ENCODE peak calls at places on chromosomes 13 and 19, in seven cellular contexts. One of them, this sample, is unnamed.

GRCh38 chr13:32902898-32903297 is 113.3 kb upstream of the KL start:
- DNase-seq in endothelial cell: no peak
- DNase-seq in adrenal gland: peak
- DNase-seq in hepatocyte: no peak
- DNase-seq in fibroblast of mammary gland: peak
- DNase-seq in stimulated activated CD8-positive, alpha-beta memory T cell treated with anti-CD3 and anti-CD28 coated beads, Interleukin-15, amount 100 ng/mL, for 1 hour: no peak
- DNase-seq in PC-9: no peak
- DNase-seq in this sample: no peak

GRCh38 chr13:23754506-23754905 is 134.7 kb downstream of the MIPEP start:
- DNase-seq in hepatocyte: no peak
- DNase-seq in adrenal gland: no peak
- DNase-seq in fibroblast of mammary gland: no peak
- DNase-seq in stimulated activated CD8-positive, alpha-beta memory T cell treated with anti-CD3 and anti-CD28 coated beads, Interleukin-15, amount 100 ng/mL, for 1 hour: no peak
- DNase-seq in PC-9: no peak
- DNase-seq in endothelial cell: no peak
- DNase-seq in this sample: no peak

GRCh38 chr19:1234670-1235380 is 3.0 kb downstream of the CBARP start:
- DNase-seq in PC-9: no peak
- DNase-seq in stimulated activated CD8-positive, alpha-beta memory T cell treated with anti-CD3 and anti-CD28 coated beads, Interleukin-15, amount 100 ng/mL, for 1 hour: no peak
- DNase-seq in hepatocyte: no peak
- DNase-seq in adrenal gland: no peak
- DNase-seq in endothelial cell: no peak
- DNase-seq in fibroblast of mammary gland: no peak
- DNase-seq in this sample: no peak

GRCh38 chr13:20035130-20035529 is 76.6 kb downstream of the ZMYM2 start:
- DNase-seq in adrenal gland: no peak
- DNase-seq in fibroblast of mammary gland: peak
- DNase-seq in hepatocyte: no peak
- DNase-seq in PC-9: no peak
- DNase-seq in stimulated activated CD8-positive, alpha-beta memory T cell treated with anti-CD3 and anti-CD28 coated beads, Interleukin-15, amount 100 ng/mL, for 1 hour: no peak
- DNase-seq in endothelial cell: no peak
- DNase-seq in this sample: no peak

GRCh38 chr13:94234766-94235165 is 244.7 kb downstream of the DCT start:
- DNase-seq in stimulated activated CD8-positive, alpha-beta memory T cell treated with anti-CD3 and anti-CD28 coated beads, Interleukin-15, amount 100 ng/mL, for 1 hour: no peak
- DNase-seq in fibroblast of mammary gland: no peak
- DNase-seq in endothelial cell: no peak
- DNase-seq in hepatocyte: no peak
- DNase-seq in PC-9: no peak
- DNase-seq in adrenal gland: no peak
- DNase-seq in this sample: no peak

GRCh38 chr13:80757694-80758093 is 416.8 kb upstream of the SPRY2 start:
- DNase-seq in stimulated activated CD8-positive, alpha-beta memory T cell treated with anti-CD3 and anti-CD28 coated beads, Interleukin-15, amount 100 ng/mL, for 1 hour: no peak
- DNase-seq in adrenal gland: no peak
- DNase-seq in fibroblast of mammary gland: no peak
- DNase-seq in PC-9: no peak
- DNase-seq in endothelial cell: no peak
- DNase-seq in hepatocyte: no peak
- DNase-seq in this sample: no peak

GRCh38 chr19:4052114-4052992 is 14.3 kb downstream of the ZBTB7A start:
- DNase-seq in stimulated activated CD8-positive, alpha-beta memory T cell treated with anti-CD3 and anti-CD28 coated beads, Interleukin-15, amount 100 ng/mL, for 1 hour: no peak
- DNase-seq in hepatocyte: peak
- DNase-seq in fibroblast of mammary gland: peak
- DNase-seq in endothelial cell: no peak
- DNase-seq in PC-9: peak
- DNase-seq in adrenal gland: peak
- DNase-seq in this sample: no peak

GRCh38 chr19:55340784-55341147 is 1.1 kb downstream of the KMT5C start:
- DNase-seq in hepatocyte: peak
- DNase-seq in stimulated activated CD8-positive, alpha-beta memory T cell treated with anti-CD3 and anti-CD28 coated beads, Interleukin-15, amount 100 ng/mL, for 1 hour: no peak
- DNase-seq in adrenal gland: peak
- DNase-seq in PC-9: peak
- DNase-seq in fibroblast of mammary gland: no peak
- DNase-seq in endothelial cell: peak
- DNase-seq in this sample: no peak

GRCh38 chr19:4369109-4369887 is 25.9 kb downstream of the MPND start:
- DNase-seq in endothelial cell: no peak
- DNase-seq in stimulated activated CD8-positive, alpha-beta memory T cell treated with anti-CD3 and anti-CD28 coated beads, Interleukin-15, amount 100 ng/mL, for 1 hour: peak
- DNase-seq in fibroblast of mammary gland: peak
- DNase-seq in PC-9: no peak
- DNase-seq in adrenal gland: no peak
- DNase-seq in hepatocyte: no peak
- DNase-seq in this sample: no peak

GRCh38 chr13:57063007-57063406 is 77.7 kb upstream of the PRR20A start:
- DNase-seq in endothelial cell: no peak
- DNase-seq in stimulated activated CD8-positive, alpha-beta memory T cell treated with anti-CD3 and anti-CD28 coated beads, Interleukin-15, amount 100 ng/mL, for 1 hour: no peak
- DNase-seq in fibroblast of mammary gland: no peak
- DNase-seq in hepatocyte: no peak
- DNase-seq in adrenal gland: no peak
- DNase-seq in PC-9: no peak
- DNase-seq in this sample: no peak

GRCh38 chr19:12346896-12347295 is 13.5 kb upstream of the ZNF563 start:
- DNase-seq in fibroblast of mammary gland: no peak
- DNase-seq in hepatocyte: no peak
- DNase-seq in endothelial cell: no peak
- DNase-seq in PC-9: no peak
- DNase-seq in stimulated activated CD8-positive, alpha-beta memory T cell treated with anti-CD3 and anti-CD28 coated beads, Interleukin-15, amount 100 ng/mL, for 1 hour: no peak
- DNase-seq in adrenal gland: no peak
- DNase-seq in this sample: no peak

GRCh38 chr13:112231451-112232083 is 144.6 kb upstream of the SPACA7 start:
- DNase-seq in fibroblast of mammary gland: no peak
- DNase-seq in stimulated activated CD8-positive, alpha-beta memory T cell treated with anti-CD3 and anti-CD28 coated beads, Interleukin-15, amount 100 ng/mL, for 1 hour: no peak
- DNase-seq in adrenal gland: no peak
- DNase-seq in PC-9: no peak
- DNase-seq in hepatocyte: no peak
- DNase-seq in endothelial cell: no peak
- DNase-seq in this sample: no peak

GRCh38 chr13:108495686-108496363 is 133.6 kb upstream of the MYO16 start:
- DNase-seq in PC-9: no peak
- DNase-seq in adrenal gland: no peak
- DNase-seq in hepatocyte: peak
- DNase-seq in endothelial cell: peak
- DNase-seq in fibroblast of mammary gland: no peak
- DNase-seq in stimulated activated CD8-positive, alpha-beta memory T cell treated with anti-CD3 and anti-CD28 coated beads, Interleukin-15, amount 100 ng/mL, for 1 hour: no peak
- DNase-seq in this sample: no peak

GRCh38 chr19:10655457-10656312 is 1.5 kb downstream of the ILF3 start:
- DNase-seq in hepatocyte: peak
- DNase-seq in PC-9: peak
- DNase-seq in endothelial cell: peak
- DNase-seq in fibroblast of mammary gland: peak
- DNase-seq in stimulated activated CD8-positive, alpha-beta memory T cell treated with anti-CD3 and anti-CD28 coated beads, Interleukin-15, amount 100 ng/mL, for 1 hour: no peak
- DNase-seq in adrenal gland: peak
- DNase-seq in this sample: no peak

GRCh38 chr13:114257014-114257413 is 22.3 kb downstream of the CDC16 start:
- DNase-seq in adrenal gland: no peak
- DNase-seq in hepatocyte: no peak
- DNase-seq in endothelial cell: no peak
- DNase-seq in stimulated activated CD8-positive, alpha-beta memory T cell treated with anti-CD3 and anti-CD28 coated beads, Interleukin-15, amount 100 ng/mL, for 1 hour: no peak
- DNase-seq in PC-9: no peak
- DNase-seq in fibroblast of mammary gland: no peak
- DNase-seq in this sample: no peak

GRCh38 chr13:95536629-95537241 is 15.8 kb upstream of the CLDN10 start:
- DNase-seq in adrenal gland: no peak
- DNase-seq in PC-9: peak
- DNase-seq in fibroblast of mammary gland: peak
- DNase-seq in endothelial cell: no peak
- DNase-seq in hepatocyte: peak
- DNase-seq in stimulated activated CD8-positive, alpha-beta memory T cell treated with anti-CD3 and anti-CD28 coated beads, Interleukin-15, amount 100 ng/mL, for 1 hour: no peak
- DNase-seq in this sample: no peak

GRCh38 chr13:94602467-94602866 is 810 bp downstream of the GPR180 start:
- DNase-seq in endothelial cell: no peak
- DNase-seq in adrenal gland: no peak
- DNase-seq in hepatocyte: no peak
- DNase-seq in PC-9: no peak
- DNase-seq in stimulated activated CD8-positive, alpha-beta memory T cell treated with anti-CD3 and anti-CD28 coated beads, Interleukin-15, amount 100 ng/mL, for 1 hour: no peak
- DNase-seq in fibroblast of mammary gland: no peak
- DNase-seq in this sample: no peak

GRCh38 chr13:34867590-34867989 is 74.5 kb upstream of the NBEA start:
- DNase-seq in stimulated activated CD8-positive, alpha-beta memory T cell treated with anti-CD3 and anti-CD28 coated beads, Interleukin-15, amount 100 ng/mL, for 1 hour: no peak
- DNase-seq in PC-9: no peak
- DNase-seq in endothelial cell: no peak
- DNase-seq in adrenal gland: no peak
- DNase-seq in hepatocyte: no peak
- DNase-seq in fibroblast of mammary gland: peak
- DNase-seq in this sample: no peak

GRCh38 chr19:7638802-7639465 is 2.0 kb downstream of the STXBP2 start:
- DNase-seq in fibroblast of mammary gland: no peak
- DNase-seq in hepatocyte: no peak
- DNase-seq in endothelial cell: no peak
- DNase-seq in adrenal gland: no peak
- DNase-seq in PC-9: no peak
- DNase-seq in stimulated activated CD8-positive, alpha-beta memory T cell treated with anti-CD3 and anti-CD28 coated beads, Interleukin-15, amount 100 ng/mL, for 1 hour: no peak
- DNase-seq in this sample: no peak

GRCh38 chr19:50016225-50016807 is 8.9 kb downstream of the VRK3 start:
- DNase-seq in endothelial cell: no peak
- DNase-seq in adrenal gland: no peak
- DNase-seq in hepatocyte: no peak
- DNase-seq in fibroblast of mammary gland: no peak
- DNase-seq in PC-9: no peak
- DNase-seq in stimulated activated CD8-positive, alpha-beta memory T cell treated with anti-CD3 and anti-CD28 coated beads, Interleukin-15, amount 100 ng/mL, for 1 hour: no peak
- DNase-seq in this sample: no peak

GRCh38 chr19:32174386-32175113 is 170.9 kb upstream of the ZNF507 start:
- DNase-seq in stimulated activated CD8-positive, alpha-beta memory T cell treated with anti-CD3 and anti-CD28 coated beads, Interleukin-15, amount 100 ng/mL, for 1 hour: no peak
- DNase-seq in endothelial cell: no peak
- DNase-seq in PC-9: no peak
- DNase-seq in fibroblast of mammary gland: no peak
- DNase-seq in hepatocyte: no peak
- DNase-seq in adrenal gland: no peak
- DNase-seq in this sample: no peak

GRCh38 chr13:41916173-41916954 is 44.5 kb downstream of the VWA8 start:
- DNase-seq in endothelial cell: no peak
- DNase-seq in PC-9: no peak
- DNase-seq in stimulated activated CD8-positive, alpha-beta memory T cell treated with anti-CD3 and anti-CD28 coated beads, Interleukin-15, amount 100 ng/mL, for 1 hour: no peak
- DNase-seq in adrenal gland: no peak
- DNase-seq in fibroblast of mammary gland: peak
- DNase-seq in hepatocyte: peak
- DNase-seq in this sample: peak

GRCh38 chr13:110047511-110047910 is 259.4 kb downstream of the COL4A1 start:
- DNase-seq in endothelial cell: peak
- DNase-seq in PC-9: no peak
- DNase-seq in stimulated activated CD8-positive, alpha-beta memory T cell treated with anti-CD3 and anti-CD28 coated beads, Interleukin-15, amount 100 ng/mL, for 1 hour: no peak
- DNase-seq in fibroblast of mammary gland: peak
- DNase-seq in adrenal gland: peak
- DNase-seq in hepatocyte: peak
- DNase-seq in this sample: no peak

GRCh38 chr19:1483067-1483978 is 4.3 kb upstream of the C19orf25 start:
- DNase-seq in fibroblast of mammary gland: no peak
- DNase-seq in endothelial cell: no peak
- DNase-seq in hepatocyte: no peak
- DNase-seq in adrenal gland: no peak
- DNase-seq in PC-9: no peak
- DNase-seq in stimulated activated CD8-positive, alpha-beta memory T cell treated with anti-CD3 and anti-CD28 coated beads, Interleukin-15, amount 100 ng/mL, for 1 hour: no peak
- DNase-seq in this sample: no peak

GRCh38 chr13:102799544-102800144 is 725 bp downstream of the BIVM start:
- DNase-seq in hepatocyte: peak
- DNase-seq in endothelial cell: peak
- DNase-seq in PC-9: no peak
- DNase-seq in adrenal gland: peak
- DNase-seq in stimulated activated CD8-positive, alpha-beta memory T cell treated with anti-CD3 and anti-CD28 coated beads, Interleukin-15, amount 100 ng/mL, for 1 hour: no peak
- DNase-seq in fibroblast of mammary gland: peak
- DNase-seq in this sample: no peak

GRCh38 chr13:19836472-19836871 is 27.0 kb downstream of the ZMYM5 start:
- DNase-seq in adrenal gland: no peak
- DNase-seq in PC-9: peak
- DNase-seq in endothelial cell: no peak
- DNase-seq in hepatocyte: no peak
- DNase-seq in stimulated activated CD8-positive, alpha-beta memory T cell treated with anti-CD3 and anti-CD28 coated beads, Interleukin-15, amount 100 ng/mL, for 1 hour: no peak
- DNase-seq in fibroblast of mammary gland: peak
- DNase-seq in this sample: no peak

GRCh38 chr19:7366701-7367420 is 18.1 kb downstream of the ARHGEF18 start:
- DNase-seq in fibroblast of mammary gland: peak
- DNase-seq in stimulated activated CD8-positive, alpha-beta memory T cell treated with anti-CD3 and anti-CD28 coated beads, Interleukin-15, amount 100 ng/mL, for 1 hour: no peak
- DNase-seq in endothelial cell: no peak
- DNase-seq in adrenal gland: no peak
- DNase-seq in PC-9: peak
- DNase-seq in hepatocyte: no peak
- DNase-seq in this sample: no peak

GRCh38 chr13:21139374-21139773 is 37.0 kb downstream of the SKA3 start:
- DNase-seq in endothelial cell: no peak
- DNase-seq in hepatocyte: no peak
- DNase-seq in fibroblast of mammary gland: no peak
- DNase-seq in PC-9: no peak
- DNase-seq in stimulated activated CD8-positive, alpha-beta memory T cell treated with anti-CD3 and anti-CD28 coated beads, Interleukin-15, amount 100 ng/mL, for 1 hour: no peak
- DNase-seq in adrenal gland: no peak
- DNase-seq in this sample: no peak

GRCh38 chr13:70339738-70340137 is 231.5 kb upstream of the KLHL1 start:
- DNase-seq in stimulated activated CD8-positive, alpha-beta memory T cell treated with anti-CD3 and anti-CD28 coated beads, Interleukin-15, amount 100 ng/mL, for 1 hour: no peak
- DNase-seq in PC-9: no peak
- DNase-seq in adrenal gland: peak
- DNase-seq in endothelial cell: peak
- DNase-seq in hepatocyte: peak
- DNase-seq in fibroblast of mammary gland: no peak
- DNase-seq in this sample: no peak

GRCh38 chr19:16571283-16571682 is 932 bp downstream of the SLC35E1 start:
- DNase-seq in endothelial cell: no peak
- DNase-seq in hepatocyte: no peak
- DNase-seq in PC-9: no peak
- DNase-seq in adrenal gland: peak
- DNase-seq in stimulated activated CD8-positive, alpha-beta memory T cell treated with anti-CD3 and anti-CD28 coated beads, Interleukin-15, amount 100 ng/mL, for 1 hour: no peak
- DNase-seq in fibroblast of mammary gland: peak
- DNase-seq in this sample: no peak

GRCh38 chr13:113637262-113638160 is 20.5 kb downstream of the ATP4B start:
- DNase-seq in hepatocyte: no peak
- DNase-seq in PC-9: no peak
- DNase-seq in adrenal gland: no peak
- DNase-seq in stimulated activated CD8-positive, alpha-beta memory T cell treated with anti-CD3 and anti-CD28 coated beads, Interleukin-15, amount 100 ng/mL, for 1 hour: no peak
- DNase-seq in endothelial cell: no peak
- DNase-seq in fibroblast of mammary gland: no peak
- DNase-seq in this sample: no peak

GRCh38 chr19:32870981-32871451 is 1.4 kb upstream of the SLC7A9 start:
- DNase-seq in hepatocyte: no peak
- DNase-seq in fibroblast of mammary gland: no peak
- DNase-seq in endothelial cell: no peak
- DNase-seq in PC-9: no peak
- DNase-seq in adrenal gland: no peak
- DNase-seq in stimulated activated CD8-positive, alpha-beta memory T cell treated with anti-CD3 and anti-CD28 coated beads, Interleukin-15, amount 100 ng/mL, for 1 hour: no peak
- DNase-seq in this sample: no peak

GRCh38 chr13:92781965-92782364 is 444.6 kb upstream of the GPC6 start:
- DNase-seq in hepatocyte: no peak
- DNase-seq in PC-9: no peak
- DNase-seq in fibroblast of mammary gland: no peak
- DNase-seq in endothelial cell: no peak
- DNase-seq in adrenal gland: no peak
- DNase-seq in stimulated activated CD8-positive, alpha-beta memory T cell treated with anti-CD3 and anti-CD28 coated beads, Interleukin-15, amount 100 ng/mL, for 1 hour: no peak
- DNase-seq in this sample: no peak

GRCh38 chr19:11265177-11265784 is 3.0 kb upstream of the DOCK6 start:
- DNase-seq in fibroblast of mammary gland: no peak
- DNase-seq in stimulated activated CD8-positive, alpha-beta memory T cell treated with anti-CD3 and anti-CD28 coated beads, Interleukin-15, amount 100 ng/mL, for 1 hour: no peak
- DNase-seq in hepatocyte: no peak
- DNase-seq in endothelial cell: no peak
- DNase-seq in PC-9: no peak
- DNase-seq in adrenal gland: no peak
- DNase-seq in this sample: no peak

GRCh38 chr19:39165857-39166256 is 30.9 kb upstream of the NCCRP1 start:
- DNase-seq in hepatocyte: no peak
- DNase-seq in endothelial cell: no peak
- DNase-seq in PC-9: no peak
- DNase-seq in adrenal gland: no peak
- DNase-seq in stimulated activated CD8-positive, alpha-beta memory T cell treated with anti-CD3 and anti-CD28 coated beads, Interleukin-15, amount 100 ng/mL, for 1 hour: no peak
- DNase-seq in fibroblast of mammary gland: no peak
- DNase-seq in this sample: no peak

This sample was measured in SIG-M5.